ENCODE peak calls at places on chromosomes 5 and 9, in four cellular contexts. One of them, this sample, is unnamed.

GRCh38 chr5:96843140-96843539 is 33.2 kb upstream of the ERAP2 start:
- DNase-seq in IMR-90: no peak
- DNase-seq in ovary: no peak
- DNase-seq in A549: no peak
- DNase-seq in this sample: no peak

GRCh38 chr5:55096860-55097259 is 5.6 kb upstream of the GZMA start:
- DNase-seq in IMR-90: no peak
- DNase-seq in ovary: no peak
- DNase-seq in A549: no peak
- DNase-seq in this sample: no peak

GRCh38 chr9:7243838-7244237 is 486.1 kb downstream of the KDM4C start:
- DNase-seq in IMR-90: no peak
- DNase-seq in ovary: no peak
- DNase-seq in A549: no peak
- DNase-seq in this sample: no peak

GRCh38 chr5:116415989-116416388 is 158.6 kb downstream of the SEMA6A start:
- DNase-seq in IMR-90: no peak
- DNase-seq in ovary: no peak
- DNase-seq in A549: no peak
- DNase-seq in this sample: no peak

GRCh38 chr5:180026320-180026719 is 45.2 kb downstream of the RNF130 start:
- DNase-seq in IMR-90: peak; percentile 67
- DNase-seq in ovary: no peak
- DNase-seq in A549: peak; percentile 5
- DNase-seq in this sample: peak; percentile 70

GRCh38 chr5:123099514-123100151 is 10.6 kb downstream of the PRDM6 start:
- DNase-seq in IMR-90: no peak
- DNase-seq in ovary: peak; percentile 35
- DNase-seq in A549: peak; percentile 60
- DNase-seq in this sample: no peak

GRCh38 chr9:37964740-37965081 is 60.8 kb upstream of the SLC25A51 start:
- DNase-seq in IMR-90: no peak
- DNase-seq in ovary: no peak
- DNase-seq in A549: no peak
- DNase-seq in this sample: no peak

GRCh38 chr5:151718653-151719052 is 31.9 kb upstream of the SPARC start:
- DNase-seq in IMR-90: peak; percentile 70
- DNase-seq in ovary: no peak
- DNase-seq in A549: no peak
- DNase-seq in this sample: peak; percentile 20

GRCh38 chr9:134618163-134618822 is 23.3 kb upstream of the COL5A1 start:
- DNase-seq in IMR-90: no peak
- DNase-seq in ovary: no peak
- DNase-seq in A549: no peak
- DNase-seq in this sample: no peak

GRCh38 chr9:115016369-115016768 is 86.0 kb upstream of the TNFSF8 start:
- DNase-seq in IMR-90: no peak
- DNase-seq in ovary: no peak
- DNase-seq in A549: no peak
- DNase-seq in this sample: no peak

GRCh38 chr9:114088571-114089170 is 10.4 kb downstream of the KIF12 start:
- DNase-seq in IMR-90: no peak
- DNase-seq in ovary: no peak
- DNase-seq in A549: no peak
- DNase-seq in this sample: peak; percentile 5

GRCh38 chr5:151509231-151509630 is 61.8 kb downstream of the SLC36A1 start:
- DNase-seq in IMR-90: no peak
- DNase-seq in ovary: no peak
- DNase-seq in A549: no peak
- DNase-seq in this sample: no peak

GRCh38 chr9:107711528-107711927 is 222.0 kb upstream of the KLF4 start:
- DNase-seq in IMR-90: peak; percentile 89
- DNase-seq in ovary: peak; percentile 31
- DNase-seq in A549: peak; percentile 75
- DNase-seq in this sample: peak; percentile 9

GRCh38 chr9:114307323-114308250 is 15.3 kb upstream of the ORM1 start:
- DNase-seq in IMR-90: peak; percentile 71
- DNase-seq in ovary: no peak
- DNase-seq in A549: no peak
- DNase-seq in this sample: no peak

GRCh38 chr9:84839538-84839937 is 170.0 kb downstream of the NTRK2 start:
- DNase-seq in IMR-90: no peak
- DNase-seq in ovary: no peak
- DNase-seq in A549: no peak
- DNase-seq in this sample: no peak

GRCh38 chr9:21661626-21662025 is 140.8 kb upstream of the MTAP start:
- DNase-seq in IMR-90: peak; percentile 57
- DNase-seq in ovary: no peak
- DNase-seq in A549: no peak
- DNase-seq in this sample: no peak

GRCh38 chr5:141811287-141812155 is 66.7 kb downstream of the PCDH1 start:
- DNase-seq in IMR-90: no peak
- DNase-seq in ovary: no peak
- DNase-seq in A549: no peak
- DNase-seq in this sample: no peak

DNA sequence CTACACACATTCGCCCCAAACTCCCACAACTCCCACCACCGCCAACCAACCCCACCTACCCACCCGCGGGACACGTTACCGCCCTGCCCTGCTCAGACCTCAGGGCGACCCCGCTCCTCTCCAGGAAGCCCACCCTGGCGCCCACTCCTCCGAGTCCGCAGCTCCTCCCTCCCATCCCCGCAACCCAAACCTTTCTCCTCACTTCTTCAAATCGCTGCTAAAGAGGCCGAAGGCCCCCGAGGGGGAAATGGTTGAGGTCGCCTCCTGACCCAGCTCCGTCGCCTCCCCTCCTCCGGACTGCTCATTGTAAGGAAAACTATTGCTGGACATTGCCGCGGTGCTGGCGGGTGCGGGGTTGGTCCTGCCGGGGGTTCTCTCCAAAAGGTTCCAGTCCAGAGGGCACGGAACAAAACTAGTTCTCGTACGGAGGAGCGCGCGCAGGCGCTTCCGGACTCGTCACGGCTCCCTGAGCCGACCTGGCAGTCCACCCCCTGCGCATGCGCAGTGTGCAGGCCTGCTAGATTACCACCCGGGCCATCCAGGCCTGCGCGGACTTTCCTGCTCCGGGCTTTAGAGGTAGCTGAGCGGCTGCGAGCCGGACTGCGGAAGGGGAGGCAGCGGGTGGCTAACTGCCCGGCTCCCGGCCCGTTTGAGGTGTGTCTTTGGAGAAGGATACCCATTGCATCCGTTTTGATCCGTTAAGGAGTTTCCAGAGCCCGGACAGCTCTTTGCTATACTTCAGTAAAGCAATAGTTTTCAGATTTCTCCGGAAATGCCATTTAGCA is at the start of gene AP3B1:
- DNase-seq in IMR-90: peak; percentile 99
- DNase-seq in ovary: peak; percentile 99
- DNase-seq in A549: peak; percentile 99
- DNase-seq in this sample: peak; percentile 100
- TF ChIP-seq POLR2A in IMR-90: peak; percentile 87
- TF ChIP-seq POLR2A in ovary: peak; percentile 86
- TF ChIP-seq POLR2A in A549: peak; percentile 91
- TF ChIP-seq POLR2A in this sample: peak; percentile 88

DNA sequence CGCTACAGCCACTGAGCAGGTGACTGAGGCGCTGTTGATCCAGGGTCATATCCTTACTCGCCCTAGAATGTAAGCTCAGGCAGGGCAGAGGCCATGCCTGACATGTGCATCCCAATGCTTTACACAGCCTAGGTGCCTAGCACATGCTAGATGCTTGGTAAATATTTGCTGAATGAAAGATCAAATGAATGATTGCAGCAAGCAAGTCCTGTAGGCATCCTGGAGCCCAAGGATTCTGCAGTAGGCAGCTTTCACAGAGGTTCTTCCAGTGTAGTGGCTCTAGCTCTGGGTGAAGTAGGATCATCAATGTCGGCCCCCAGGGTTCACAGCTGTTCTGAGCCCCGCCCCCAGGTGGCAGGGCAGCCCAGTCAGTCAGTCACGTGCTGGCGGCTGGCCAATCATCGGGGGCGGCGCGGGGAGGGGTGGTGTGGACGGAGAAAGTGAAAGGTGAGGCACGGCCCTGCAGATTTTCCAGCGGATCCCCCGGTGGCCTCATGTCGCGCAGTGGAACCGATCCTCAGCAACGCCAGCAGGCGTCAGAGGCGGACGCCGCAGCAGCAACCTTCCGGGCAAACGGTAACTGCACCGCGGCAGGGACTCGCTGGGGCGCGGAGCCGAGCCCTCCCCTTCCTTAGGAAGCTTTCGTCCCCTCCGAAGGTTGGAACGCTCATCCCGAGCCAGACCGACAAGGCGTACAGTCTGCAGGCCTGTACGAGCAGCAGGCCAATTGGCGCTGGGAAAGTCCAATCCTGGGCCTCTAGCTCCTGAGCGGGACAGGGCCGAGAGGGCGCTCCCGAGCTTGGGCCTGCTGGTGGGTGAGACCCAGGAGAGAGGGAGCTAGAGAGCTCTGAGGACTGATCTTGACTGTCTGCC is at the start of gene GALT:
- DNase-seq in IMR-90: peak; percentile 77
- DNase-seq in ovary: peak; percentile 96
- DNase-seq in A549: peak; percentile 84
- DNase-seq in this sample: peak; percentile 96
- TF ChIP-seq POLR2A in IMR-90: no peak
- TF ChIP-seq POLR2A in ovary: no peak
- TF ChIP-seq POLR2A in A549: peak; percentile 61
- TF ChIP-seq POLR2A in this sample: peak; percentile 72

GRCh38 chr5:136192015-136192525 is 892 bp downstream of the SMIM32 start:
- DNase-seq in IMR-90: no peak
- DNase-seq in ovary: no peak
- DNase-seq in A549: no peak
- DNase-seq in this sample: no peak
- TF ChIP-seq POLR2A in IMR-90: no peak
- TF ChIP-seq POLR2A in ovary: no peak
- TF ChIP-seq POLR2A in A549: no peak
- TF ChIP-seq POLR2A in this sample: no peak

GRCh38 chr5:40757400-40757799 is 1.6 kb upstream of the TTC33 start:
- DNase-seq in IMR-90: no peak
- DNase-seq in ovary: no peak
- DNase-seq in A549: no peak
- DNase-seq in this sample: no peak

GRCh38 chr5:40755093-40755406 is 711 bp downstream of the TTC33 start:
- DNase-seq in IMR-90: peak; percentile 81
- DNase-seq in ovary: peak; percentile 65
- DNase-seq in A549: peak; percentile 84
- DNase-seq in this sample: peak; percentile 71

GRCh38 chr5:40755407-40756365 is at the start of gene TTC33:
- DNase-seq in IMR-90: peak; percentile 93
- DNase-seq in ovary: peak; percentile 94
- DNase-seq in A549: peak; percentile 96
- DNase-seq in this sample: peak; percentile 96

GRCh38 chr5:40754381-40755092 is 1.2 kb downstream of the TTC33 start:
- DNase-seq in IMR-90: peak; percentile 66
- DNase-seq in ovary: no peak
- DNase-seq in A549: no peak
- DNase-seq in this sample: no peak
- TF ChIP-seq POLR2A in IMR-90: no peak
- TF ChIP-seq POLR2A in ovary: no peak
- TF ChIP-seq POLR2A in A549: no peak
- TF ChIP-seq POLR2A in this sample: no peak

GRCh38 chr9:129567842-129568559 is 52.9 kb downstream of the C9orf50 start:
- DNase-seq in IMR-90: peak; percentile 70
- DNase-seq in ovary: peak; percentile 62
- DNase-seq in A549: peak; percentile 92
- DNase-seq in this sample: peak; percentile 31
- TF ChIP-seq POLR2A in IMR-90: no peak
- TF ChIP-seq POLR2A in ovary: no peak
- TF ChIP-seq POLR2A in A549: peak; percentile 65
- TF ChIP-seq POLR2A in this sample: no peak

DNA sequence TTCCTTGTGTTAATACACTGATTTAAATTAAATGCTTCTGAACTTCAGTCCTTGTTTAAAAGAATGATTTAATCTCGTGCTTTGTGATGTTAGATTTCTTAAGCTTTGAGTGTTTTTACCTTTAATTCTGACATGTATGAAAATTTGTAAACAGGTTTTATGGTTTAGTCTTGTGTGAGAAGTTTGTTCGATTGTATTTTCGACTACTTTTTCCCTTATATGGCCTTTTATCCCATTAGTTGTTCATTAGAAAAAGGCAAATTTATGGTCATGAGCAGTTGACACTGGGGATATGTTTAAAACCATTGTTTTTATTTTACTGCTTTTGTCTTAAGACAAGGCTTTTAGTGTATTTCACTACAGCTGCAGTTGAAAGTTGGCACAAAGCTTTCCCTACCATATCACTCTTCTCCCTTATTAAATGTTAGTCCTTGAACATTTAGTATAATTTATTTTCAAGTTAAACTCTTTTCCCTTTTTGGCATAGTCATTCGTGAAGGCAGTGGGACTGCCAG is 3.3 kb downstream of the UBE2R2 start:
- DNase-seq in IMR-90: no peak
- DNase-seq in ovary: no peak
- DNase-seq in A549: no peak
- DNase-seq in this sample: no peak
- TF ChIP-seq POLR2A in IMR-90: no peak
- TF ChIP-seq POLR2A in ovary: no peak
- TF ChIP-seq POLR2A in A549: no peak
- TF ChIP-seq POLR2A in this sample: no peak

DNA sequence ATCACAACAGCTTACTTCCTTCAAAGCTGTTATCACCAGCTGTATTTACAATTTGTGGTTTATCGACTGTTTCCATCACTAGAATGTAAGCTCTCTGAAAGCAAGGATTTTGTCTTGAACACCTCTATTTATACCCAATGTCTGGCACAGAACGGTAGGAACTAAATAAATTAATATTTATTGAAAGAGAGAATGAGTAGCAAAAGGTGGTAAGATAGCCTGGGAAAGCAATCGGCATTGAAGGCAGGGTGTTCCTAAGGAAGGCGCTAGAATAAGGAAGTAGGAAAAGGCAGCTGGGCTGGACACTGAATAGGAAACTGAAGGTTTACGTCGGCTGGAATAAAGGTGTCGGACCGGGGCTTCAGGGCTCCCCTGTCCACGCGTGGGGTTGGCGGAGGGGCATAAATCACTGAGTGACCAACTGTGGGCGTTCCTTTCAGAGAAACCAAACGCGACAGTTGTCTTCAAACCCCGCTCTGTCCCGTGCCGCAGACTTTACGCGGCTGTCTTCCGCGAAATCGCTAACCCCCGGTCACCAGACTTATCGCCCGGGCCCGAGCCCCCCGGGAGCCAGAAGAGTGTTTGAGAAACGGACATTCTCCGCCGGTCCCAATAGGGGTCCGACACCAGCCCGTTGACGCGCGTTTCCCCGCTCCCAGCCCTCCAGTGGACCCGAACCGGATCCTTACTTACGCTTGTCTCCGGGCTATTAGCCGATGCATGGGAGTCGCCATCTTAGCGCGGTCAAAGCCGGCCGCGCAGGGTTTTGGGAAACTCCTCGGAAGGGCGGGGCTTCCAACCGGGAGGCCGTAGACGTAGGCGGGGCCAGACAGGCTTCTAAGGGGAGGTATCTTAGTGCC is at the start of gene ZCCHC10:
- DNase-seq in IMR-90: peak; percentile 89
- DNase-seq in ovary: peak; percentile 93
- DNase-seq in A549: peak; percentile 94
- DNase-seq in this sample: peak; percentile 91
- TF ChIP-seq POLR2A in IMR-90: peak; percentile 95
- TF ChIP-seq POLR2A in ovary: peak; percentile 57
- TF ChIP-seq POLR2A in A549: peak; percentile 80
- TF ChIP-seq POLR2A in this sample: peak; percentile 83

This sample was measured in body of pancreas.